ENCODE peak calls at places on chromosomes 4 and X, in nine cellular contexts. H is NCI-H446 treated with DMSO at 0.1 percent for 48 hours; J is stimulated activated naive CD4-positive, alpha-beta T cell; W is Calu3; B is GDM1; Z is fibroblast of pulmonary artery; X is bronchial epithelial cell; P is cortex of kidney; N is NCI-H774. U is an unnamed sample.

GRCh38 chr4:24890561-24890960 is 22.3 kb downstream of the CCDC149 start:
- DNase-seq in H (no peak), J (no peak), W (no peak), B (no peak), Z (no peak), X (no peak), P (no peak), N (no peak), U (no peak)

GRCh38 chrX:133048751-133049150 is 48.2 kb downstream of the USP26 start:
- DNase-seq in H (no peak), J (no peak), W (no peak), B (no peak), Z (no peak), X (no peak), P (no peak), N (no peak), U (no peak)

GRCh38 chrX:109818921-109819320 is 85.9 kb upstream of the ACSL4 start:
- DNase-seq in H (no peak), J (no peak), W (no peak), B (no peak), Z (no peak), X (no peak), P (no peak), N (no peak), U (no peak)

GRCh38 chrX:131977619-131978018 is 45.5 kb upstream of the STK26 start:
- DNase-seq in H (no peak), J (no peak), W (no peak), B (no peak), Z (peak; percentile 3), X (peak; percentile 40), P (no peak), N (no peak), U (no peak)

GRCh38 chr4:183600189-183600685 is 58.7 kb downstream of the RWDD4 start:
- DNase-seq in H (no peak), J (no peak), W (no peak), B (no peak), Z (peak; percentile 22), X (no peak), P (no peak), N (no peak), U (no peak)

GRCh38 chr4:8355306-8355705 is 85.2 kb downstream of the ACOX3 start:
- DNase-seq in H (no peak), J (no peak), W (no peak), B (no peak), Z (no peak), X (peak; percentile 82), P (no peak), N (no peak), U (no peak)

GRCh38 chrX:154603438-154604430 is 15.3 kb downstream of the CTAG1B start:
- DNase-seq in H (no peak), J (no peak), W (peak; percentile 55), B (peak; percentile 49), Z (peak; percentile 56), X (peak; percentile 78), P (no peak), N (no peak), U (no peak)

GRCh38 chrX:154348114-154348531 is 26.3 kb downstream of the FLNA start:
- DNase-seq in H (no peak), J (no peak), W (no peak), B (no peak), Z (no peak), X (peak; percentile 9), P (no peak), N (no peak), U (no peak)